ENCODE peak calls at places on chromosome 12, in seven cellular contexts. One of them, this sample, is unnamed. For H3K4me1, the result is how much of the 10 kb centered on the place peaks cover.

GRCh38 chr12:53113307-53113706 is 10.0 kb downstream of the SOAT2 start:
- DNase-seq in A549: no peak
- DNase-seq in HepG2: no peak
- DNase-seq in K562: no peak
- DNase-seq in SK-N-SH: no peak
- DNase-seq in H1: no peak
- DNase-seq in GM12878: no peak
- DNase-seq in this sample: no peak

GRCh38 chr12:67193705-67194104 is 75.5 kb upstream of the CAND1 start:
- DNase-seq in A549: peak
- DNase-seq in HepG2: peak
- DNase-seq in K562: peak
- DNase-seq in SK-N-SH: no peak
- DNase-seq in H1: peak
- DNase-seq in GM12878: no peak
- DNase-seq in this sample: peak

GRCh38 chr12:120944645-120945217 is 33.6 kb upstream of the HNF1A start:
- DNase-seq in A549: peak
- DNase-seq in HepG2: no peak
- DNase-seq in K562: peak
- DNase-seq in SK-N-SH: peak
- DNase-seq in H1: peak
- DNase-seq in GM12878: no peak
- DNase-seq in this sample: peak

GRCh38 chr12:356276-356988 is 32.7 kb downstream of the KDM5A start:
- DNase-seq in A549: no peak
- DNase-seq in HepG2: no peak
- DNase-seq in K562: no peak
- DNase-seq in SK-N-SH: peak
- DNase-seq in H1: no peak
- DNase-seq in GM12878: no peak
- DNase-seq in this sample: peak

GRCh38 chr12:125684968-125685790 is 619.9 kb downstream of the AACS start:
- DNase-seq in A549: no peak
- DNase-seq in HepG2: no peak
- DNase-seq in K562: no peak
- DNase-seq in SK-N-SH: no peak
- DNase-seq in H1: no peak
- DNase-seq in GM12878: no peak
- DNase-seq in this sample: no peak

GRCh38 chr12:28742791-28743190 is 406.3 kb upstream of the FAR2 start:
- DNase-seq in A549: no peak
- DNase-seq in HepG2: no peak
- DNase-seq in K562: no peak
- DNase-seq in SK-N-SH: no peak
- DNase-seq in H1: no peak
- DNase-seq in GM12878: no peak
- DNase-seq in this sample: peak

GRCh38 chr12:107131832-107132616 is 38.7 kb upstream of the CRY1 start:
- DNase-seq in A549: peak
- DNase-seq in HepG2: peak
- DNase-seq in K562: peak
- DNase-seq in SK-N-SH: peak
- DNase-seq in H1: peak
- DNase-seq in GM12878: no peak
- DNase-seq in this sample: peak

GRCh38 chr12:122891661-122892525 is 4.0 kb downstream of the VPS37B start:
- DNase-seq in A549: peak
- DNase-seq in HepG2: no peak
- DNase-seq in K562: peak
- DNase-seq in SK-N-SH: no peak
- DNase-seq in H1: no peak
- DNase-seq in GM12878: no peak
- DNase-seq in this sample: peak

GRCh38 chr12:104877107-104877705 is 80.9 kb downstream of the SLC41A2 start:
- DNase-seq in A549: peak
- DNase-seq in HepG2: no peak
- DNase-seq in K562: peak
- DNase-seq in SK-N-SH: peak
- DNase-seq in H1: no peak
- DNase-seq in GM12878: no peak
- DNase-seq in this sample: peak

GRCh38 chr12:29737616-29738015 is 46.1 kb downstream of the TMTC1 start:
- DNase-seq in A549: no peak
- DNase-seq in HepG2: no peak
- DNase-seq in K562: no peak
- DNase-seq in SK-N-SH: no peak
- DNase-seq in H1: no peak
- DNase-seq in GM12878: no peak
- DNase-seq in this sample: no peak

GRCh38 chr12:52126605-52127578 is 47.4 kb downstream of the SMIM41 start:
- DNase-seq in A549: no peak
- DNase-seq in HepG2: no peak
- DNase-seq in K562: peak
- DNase-seq in SK-N-SH: peak
- DNase-seq in H1: no peak
- DNase-seq in GM12878: no peak
- DNase-seq in this sample: peak

GRCh38 chr12:96091833-96092232 is 56.4 kb upstream of the LTA4H start:
- DNase-seq in A549: peak
- DNase-seq in HepG2: peak
- DNase-seq in K562: no peak
- DNase-seq in SK-N-SH: no peak
- DNase-seq in H1: no peak
- DNase-seq in GM12878: no peak
- DNase-seq in this sample: no peak

GRCh38 chr12:64385468-64385867 is 5.1 kb downstream of the C12orf56 start:
- DNase-seq in A549: no peak
- DNase-seq in HepG2: no peak
- DNase-seq in K562: no peak
- DNase-seq in SK-N-SH: no peak
- DNase-seq in H1: no peak
- DNase-seq in GM12878: no peak
- DNase-seq in this sample: peak

GRCh38 chr12:90205165-90205564 is 496.5 kb upstream of the ATP2B1 start:
- DNase-seq in A549: no peak
- DNase-seq in HepG2: no peak
- DNase-seq in K562: no peak
- DNase-seq in SK-N-SH: no peak
- DNase-seq in H1: no peak
- DNase-seq in GM12878: no peak
- DNase-seq in this sample: no peak

GRCh38 chr12:5083955-5084849 is 40.5 kb downstream of the KCNA5 start:
- DNase-seq in A549: peak
- DNase-seq in HepG2: peak
- DNase-seq in K562: peak
- DNase-seq in SK-N-SH: peak
- DNase-seq in H1: peak
- DNase-seq in GM12878: peak
- DNase-seq in this sample: peak

GRCh38 chr12:20450591-20450990 is 82.3 kb downstream of the PDE3A start:
- DNase-seq in A549: no peak
- DNase-seq in HepG2: no peak
- DNase-seq in K562: no peak
- DNase-seq in SK-N-SH: no peak
- DNase-seq in H1: no peak
- DNase-seq in GM12878: no peak
- DNase-seq in this sample: no peak

GRCh38 chr12:13390381-13390856 is 193.9 kb downstream of the EMP1 start:
- DNase-seq in A549: peak
- DNase-seq in HepG2: no peak
- DNase-seq in K562: no peak
- DNase-seq in SK-N-SH: peak
- DNase-seq in H1: peak
- DNase-seq in GM12878: no peak
- DNase-seq in this sample: peak

GRCh38 chr12:79143803-79144202 is 279.2 kb downstream of the SYT1 start:
- DNase-seq in A549: no peak
- DNase-seq in HepG2: no peak
- DNase-seq in K562: no peak
- DNase-seq in SK-N-SH: no peak
- DNase-seq in H1: no peak
- DNase-seq in GM12878: no peak
- DNase-seq in this sample: no peak

GRCh38 chr12:52952082-52952801 is 3.3 kb downstream of the KRT18 start:
- DNase-seq in A549: peak
- DNase-seq in HepG2: no peak
- DNase-seq in K562: peak
- DNase-seq in SK-N-SH: no peak
- DNase-seq in H1: no peak
- DNase-seq in GM12878: no peak
- DNase-seq in this sample: no peak

GRCh38 chr12:45726594-45727300 is 2.8 kb upstream of the ARID2 start:
- DNase-seq in A549: peak
- DNase-seq in HepG2: peak
- DNase-seq in K562: peak
- DNase-seq in SK-N-SH: peak
- DNase-seq in H1: peak
- DNase-seq in GM12878: no peak
- DNase-seq in this sample: peak

GRCh38 chr12:9813821-9814798 is 13.2 kb upstream of the KLRF1 start:
- DNase-seq in A549: peak
- DNase-seq in HepG2: peak
- DNase-seq in K562: peak
- DNase-seq in SK-N-SH: peak
- DNase-seq in H1: peak
- DNase-seq in GM12878: peak
- DNase-seq in this sample: peak

GRCh38 chr12:122835693-122836026 is 403 bp downstream of the HIP1R start:
- DNase-seq in A549: no peak
- DNase-seq in HepG2: no peak
- DNase-seq in K562: peak
- DNase-seq in SK-N-SH: peak
- DNase-seq in H1: peak
- DNase-seq in GM12878: no peak
- DNase-seq in this sample: no peak

DNA sequence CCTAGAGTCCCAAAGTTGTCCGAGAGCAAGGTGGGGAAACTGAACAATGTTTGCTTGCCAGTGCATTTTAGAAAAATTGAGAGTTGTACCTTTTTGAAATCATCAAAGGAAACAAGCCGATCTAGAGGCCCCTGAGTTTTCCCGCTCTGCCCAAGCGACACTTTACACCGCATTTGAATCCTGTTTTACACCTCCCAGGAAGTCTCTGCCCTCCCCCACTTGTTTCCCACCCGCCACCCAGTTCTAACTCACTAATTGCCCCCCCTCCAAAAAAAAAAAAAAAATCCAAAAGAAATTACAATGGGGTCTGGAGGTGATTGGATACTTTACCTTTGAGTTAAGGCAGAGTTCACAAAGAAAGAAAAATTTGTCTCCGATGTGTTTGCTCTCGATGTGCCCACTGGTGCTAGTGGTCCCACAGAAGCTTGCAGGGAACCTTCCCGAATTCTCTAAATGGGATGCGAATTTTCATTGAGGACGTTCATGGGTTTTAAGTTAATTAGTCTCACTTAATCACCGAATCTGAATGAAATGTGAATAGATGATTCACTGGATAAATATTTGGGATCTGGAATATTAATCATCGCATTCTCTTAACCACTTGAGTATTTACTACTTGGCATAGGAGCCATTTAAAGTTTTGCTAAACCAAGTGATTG is 2.4 kb downstream of the HMGA2 start:
- DNase-seq in A549: peak
- DNase-seq in HepG2: no peak
- DNase-seq in K562: no peak
- DNase-seq in SK-N-SH: peak
- DNase-seq in H1: no peak
- DNase-seq in GM12878: no peak
- DNase-seq in this sample: peak
- TF ChIP-seq USF2 in A549: no peak
- TF ChIP-seq USF2 in HepG2: no peak
- TF ChIP-seq USF2 in K562: no peak
- TF ChIP-seq USF2 in SK-N-SH: no peak
- TF ChIP-seq USF2 in H1: no peak
- TF ChIP-seq USF2 in GM12878: no peak
- TF ChIP-seq USF2 in this sample: no peak

GRCh38 chr12:109716092-109716479 is 2.5 kb downstream of the FAM222A start:
- DNase-seq in A549: no peak
- DNase-seq in HepG2: no peak
- DNase-seq in K562: no peak
- DNase-seq in SK-N-SH: no peak
- DNase-seq in H1: no peak
- DNase-seq in GM12878: no peak
- DNase-seq in this sample: no peak
- H3K4me1 ChIP-seq in A549: under half
- H3K4me1 ChIP-seq in HepG2: half or more
- H3K4me1 ChIP-seq in K562: under half
- H3K4me1 ChIP-seq in SK-N-SH: half or more
- H3K4me1 ChIP-seq in H1: under half
- H3K4me1 ChIP-seq in GM12878: under half
- H3K4me1 ChIP-seq in this sample: under half

DNA sequence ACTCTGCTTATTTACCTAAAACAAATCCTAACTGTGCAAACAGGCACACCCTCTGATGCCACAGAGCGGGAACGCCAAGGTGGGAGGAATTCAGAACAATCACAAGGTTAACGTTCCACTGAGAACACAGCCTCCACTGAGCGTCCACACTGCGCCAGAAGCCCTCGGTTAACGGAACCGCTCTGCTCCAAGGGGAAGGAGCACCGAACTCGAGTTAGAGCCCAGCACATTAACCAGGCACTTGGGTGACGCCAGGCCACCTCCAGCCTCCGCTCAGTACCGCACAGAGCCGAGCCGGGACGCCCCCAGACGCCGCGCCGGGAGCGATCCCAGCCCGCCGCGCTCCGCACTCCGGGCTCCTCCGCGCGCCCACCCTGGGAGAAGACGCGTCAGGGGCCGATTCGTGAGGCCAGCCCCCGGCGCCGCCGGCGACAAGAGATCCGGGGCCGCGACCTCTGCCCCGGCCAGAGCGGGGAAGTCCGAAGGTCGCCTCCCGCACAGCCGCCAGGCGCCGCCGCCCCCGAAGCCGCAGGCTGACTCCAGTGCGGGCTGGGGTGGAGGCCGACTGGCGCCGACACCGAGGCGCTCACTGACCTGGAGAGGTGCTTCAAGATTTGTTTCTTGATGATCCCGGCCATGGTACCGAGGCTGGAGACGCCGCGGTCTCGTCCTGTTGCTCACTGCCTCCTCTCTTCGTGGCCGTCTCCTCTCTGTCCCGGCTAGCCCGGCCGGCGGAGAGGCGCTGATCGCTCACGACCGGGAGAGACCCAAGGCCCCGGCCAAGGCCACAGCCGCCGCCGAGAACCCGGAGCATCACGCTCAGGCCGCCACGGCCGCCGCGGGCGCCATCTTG is 450 bp downstream of the BLTP3B start:
- DNase-seq in A549: peak
- DNase-seq in HepG2: peak
- DNase-seq in K562: peak
- DNase-seq in SK-N-SH: peak
- DNase-seq in H1: peak
- DNase-seq in GM12878: no peak
- DNase-seq in this sample: no peak
- TF ChIP-seq USF2 in A549: no peak
- TF ChIP-seq USF2 in HepG2: no peak
- TF ChIP-seq USF2 in K562: no peak
- TF ChIP-seq USF2 in SK-N-SH: no peak
- TF ChIP-seq USF2 in H1: no peak
- TF ChIP-seq USF2 in GM12878: no peak
- TF ChIP-seq USF2 in this sample: no peak

GRCh38 chr12:42586268-42586667 is 3.3 kb downstream of the PRICKLE1 start:
- DNase-seq in A549: no peak
- DNase-seq in HepG2: no peak
- DNase-seq in K562: no peak
- DNase-seq in SK-N-SH: no peak
- DNase-seq in H1: no peak
- DNase-seq in GM12878: no peak
- DNase-seq in this sample: no peak
- H3K4me1 ChIP-seq in A549: under half
- H3K4me1 ChIP-seq in HepG2: under half
- H3K4me1 ChIP-seq in K562: under half
- H3K4me1 ChIP-seq in SK-N-SH: under half
- H3K4me1 ChIP-seq in H1: under half
- H3K4me1 ChIP-seq in GM12878: under half
- H3K4me1 ChIP-seq in this sample: under half

This sample was measured in IMR-90.